ENCODE peak calls at places on chromosomes 12 and 14, in ten cellular contexts. One of them, this sample, is unnamed.

GRCh38 chr12:31323466-31324115 is 2.4 kb downstream of the SINHCAF start:
- DNase-seq in right cardiac atrium: peak
- DNase-seq in stimulated activated CD8-positive, alpha-beta memory T cell treated with anti-CD3 and anti-CD28 coated beads, Interleukin-7, amount 100 ng/mL, for 48 hours: peak
- DNase-seq in GM18507: no peak
- DNase-seq in esophagus squamous epithelium: no peak
- DNase-seq in foreskin fibroblast: no peak
- DNase-seq in memory B cell: peak
- DNase-seq in DMS153: no peak
- DNase-seq in dorsolateral prefrontal cortex: peak
- DNase-seq in AG20443: no peak
- DNase-seq in this sample: peak

GRCh38 chr14:54676822-54677708 is 110.1 kb downstream of the SAMD4A start:
- DNase-seq in AG20443: peak
- DNase-seq in stimulated activated CD8-positive, alpha-beta memory T cell treated with anti-CD3 and anti-CD28 coated beads, Interleukin-7, amount 100 ng/mL, for 48 hours: no peak
- DNase-seq in memory B cell: no peak
- DNase-seq in esophagus squamous epithelium: no peak
- DNase-seq in right cardiac atrium: peak
- DNase-seq in DMS153: no peak
- DNase-seq in GM18507: no peak
- DNase-seq in dorsolateral prefrontal cortex: no peak
- DNase-seq in foreskin fibroblast: peak
- DNase-seq in this sample: no peak

GRCh38 chr12:104609083-104609844 is 152.5 kb downstream of the CHST11 start:
- DNase-seq in right cardiac atrium: no peak
- DNase-seq in foreskin fibroblast: no peak
- DNase-seq in esophagus squamous epithelium: no peak
- DNase-seq in dorsolateral prefrontal cortex: no peak
- DNase-seq in memory B cell: no peak
- DNase-seq in AG20443: no peak
- DNase-seq in stimulated activated CD8-positive, alpha-beta memory T cell treated with anti-CD3 and anti-CD28 coated beads, Interleukin-7, amount 100 ng/mL, for 48 hours: no peak
- DNase-seq in GM18507: no peak
- DNase-seq in DMS153: peak
- DNase-seq in this sample: no peak

GRCh38 chr14:44166611-44167010 is 340.5 kb downstream of the FSCB start:
- DNase-seq in esophagus squamous epithelium: no peak
- DNase-seq in AG20443: no peak
- DNase-seq in dorsolateral prefrontal cortex: no peak
- DNase-seq in right cardiac atrium: no peak
- DNase-seq in GM18507: no peak
- DNase-seq in stimulated activated CD8-positive, alpha-beta memory T cell treated with anti-CD3 and anti-CD28 coated beads, Interleukin-7, amount 100 ng/mL, for 48 hours: no peak
- DNase-seq in memory B cell: no peak
- DNase-seq in DMS153: no peak
- DNase-seq in foreskin fibroblast: no peak
- DNase-seq in this sample: no peak

GRCh38 chr12:53267309-53268008 is 640 bp upstream of the ESPL1 start:
- DNase-seq in memory B cell: no peak
- DNase-seq in foreskin fibroblast: no peak
- DNase-seq in GM18507: no peak
- DNase-seq in AG20443: no peak
- DNase-seq in esophagus squamous epithelium: no peak
- DNase-seq in right cardiac atrium: no peak
- DNase-seq in stimulated activated CD8-positive, alpha-beta memory T cell treated with anti-CD3 and anti-CD28 coated beads, Interleukin-7, amount 100 ng/mL, for 48 hours: peak
- DNase-seq in DMS153: no peak
- DNase-seq in dorsolateral prefrontal cortex: no peak
- DNase-seq in this sample: no peak

GRCh38 chr14:67782090-67782489 is 34.3 kb downstream of the ZFYVE26 start:
- DNase-seq in right cardiac atrium: no peak
- DNase-seq in GM18507: no peak
- DNase-seq in AG20443: no peak
- DNase-seq in DMS153: no peak
- DNase-seq in foreskin fibroblast: no peak
- DNase-seq in dorsolateral prefrontal cortex: no peak
- DNase-seq in stimulated activated CD8-positive, alpha-beta memory T cell treated with anti-CD3 and anti-CD28 coated beads, Interleukin-7, amount 100 ng/mL, for 48 hours: no peak
- DNase-seq in memory B cell: no peak
- DNase-seq in esophagus squamous epithelium: no peak
- DNase-seq in this sample: no peak

GRCh38 chr12:111775205-111776193 is 8.8 kb downstream of the ALDH2 start:
- DNase-seq in memory B cell: peak
- DNase-seq in dorsolateral prefrontal cortex: no peak
- DNase-seq in foreskin fibroblast: peak
- DNase-seq in AG20443: no peak
- DNase-seq in stimulated activated CD8-positive, alpha-beta memory T cell treated with anti-CD3 and anti-CD28 coated beads, Interleukin-7, amount 100 ng/mL, for 48 hours: no peak
- DNase-seq in DMS153: peak
- DNase-seq in GM18507: no peak
- DNase-seq in right cardiac atrium: peak
- DNase-seq in esophagus squamous epithelium: no peak
- DNase-seq in this sample: peak

GRCh38 chr12:124418791-124419190 is 123.9 kb downstream of the RFLNA start:
- DNase-seq in foreskin fibroblast: no peak
- DNase-seq in stimulated activated CD8-positive, alpha-beta memory T cell treated with anti-CD3 and anti-CD28 coated beads, Interleukin-7, amount 100 ng/mL, for 48 hours: no peak
- DNase-seq in AG20443: no peak
- DNase-seq in esophagus squamous epithelium: no peak
- DNase-seq in right cardiac atrium: no peak
- DNase-seq in memory B cell: no peak
- DNase-seq in GM18507: no peak
- DNase-seq in DMS153: no peak
- DNase-seq in dorsolateral prefrontal cortex: no peak
- DNase-seq in this sample: no peak

GRCh38 chr12:84599539-84599938 is 313.1 kb downstream of the SLC6A15 start:
- DNase-seq in right cardiac atrium: no peak
- DNase-seq in GM18507: no peak
- DNase-seq in esophagus squamous epithelium: no peak
- DNase-seq in stimulated activated CD8-positive, alpha-beta memory T cell treated with anti-CD3 and anti-CD28 coated beads, Interleukin-7, amount 100 ng/mL, for 48 hours: no peak
- DNase-seq in DMS153: peak
- DNase-seq in AG20443: peak
- DNase-seq in foreskin fibroblast: peak
- DNase-seq in dorsolateral prefrontal cortex: no peak
- DNase-seq in memory B cell: no peak
- DNase-seq in this sample: no peak

GRCh38 chr14:91140672-91141071 is 26.8 kb downstream of the DGLUCY start:
- DNase-seq in memory B cell: no peak
- DNase-seq in esophagus squamous epithelium: no peak
- DNase-seq in dorsolateral prefrontal cortex: no peak
- DNase-seq in AG20443: no peak
- DNase-seq in stimulated activated CD8-positive, alpha-beta memory T cell treated with anti-CD3 and anti-CD28 coated beads, Interleukin-7, amount 100 ng/mL, for 48 hours: no peak
- DNase-seq in right cardiac atrium: no peak
- DNase-seq in DMS153: peak
- DNase-seq in foreskin fibroblast: peak
- DNase-seq in GM18507: no peak
- DNase-seq in this sample: no peak

GRCh38 chr12:76020281-76020680 is 11.3 kb downstream of the PHLDA1 start:
- DNase-seq in DMS153: no peak
- DNase-seq in GM18507: no peak
- DNase-seq in esophagus squamous epithelium: no peak
- DNase-seq in memory B cell: no peak
- DNase-seq in right cardiac atrium: no peak
- DNase-seq in stimulated activated CD8-positive, alpha-beta memory T cell treated with anti-CD3 and anti-CD28 coated beads, Interleukin-7, amount 100 ng/mL, for 48 hours: peak
- DNase-seq in foreskin fibroblast: peak
- DNase-seq in AG20443: peak
- DNase-seq in dorsolateral prefrontal cortex: no peak
- DNase-seq in this sample: peak